ENCODE peak calls at places on chromosomes 11 and 22, in ten cellular contexts. J is GM23338; E is PC-9; P is stomach; X is CD8-positive, alpha-beta T cell; F is left lung; W is ovary; H is Peyer's patch; K is HCT116; Q is heart left ventricle. T is an unnamed sample.
A peak's percentile ranks its signal among the peaks of the same experiment; 100 is the strongest.

GRCh38 chr11:17579451-17579850 is 32.4 kb downstream of the OTOG start:
- DNase-seq in J (no peak), E (no peak), P (peak; percentile 21), X (no peak), F (no peak), W (no peak), H (no peak), K (no peak), Q (no peak), T (no peak)

GRCh38 chr22:43890901-43891331 is 897 bp downstream of the PNPLA5 start:
- DNase-seq in J (peak; percentile 61), E (no peak), P (no peak), X (no peak), F (no peak), W (no peak), H (no peak), K (no peak), Q (no peak), T (no peak)

GRCh38 chr11:123356539-123356938 is 73.5 kb upstream of the GRAMD1B start:
- DNase-seq in J (no peak), E (no peak), P (no peak), X (no peak), F (no peak), W (no peak), H (no peak), K (no peak), Q (no peak), T (no peak)

GRCh38 chr11:115912484-115912945 is 408.3 kb upstream of the CADM1 start:
- DNase-seq in J (peak; percentile 62), E (no peak), P (no peak), X (no peak), F (no peak), W (no peak), H (no peak), K (no peak), Q (no peak), T (peak; percentile 82)

GRCh38 chr11:93116641-93117577 is 80.9 kb downstream of the SLC36A4 start:
- DNase-seq in J (peak; percentile 75), E (peak; percentile 7), P (peak; percentile 48), X (no peak), F (no peak), W (no peak), H (no peak), K (no peak), Q (no peak), T (no peak)

GRCh38 chr22:36328635-36329216 is 59.0 kb downstream of the MYH9 start:
- DNase-seq in J (no peak), E (peak; percentile 64), P (peak; percentile 61), X (peak; percentile 59), F (no peak), W (peak; percentile 67), H (peak; percentile 74), K (no peak), Q (peak; percentile 83), T (peak; percentile 19)

GRCh38 chr11:118634435-118635236 is 27.2 kb downstream of the PHLDB1 start:
- DNase-seq in J (peak; percentile 96), E (no peak), P (peak; percentile 90), X (no peak), F (peak; percentile 90), W (peak; percentile 93), H (peak; percentile 32), K (no peak), Q (peak; percentile 86), T (no peak)

GRCh38 chr11:133896642-133897330 is 51.5 kb upstream of the SPATA19 start:
- DNase-seq in J (no peak), E (no peak), P (peak; percentile 21), X (no peak), F (no peak), W (no peak), H (no peak), K (no peak), Q (no peak), T (no peak)

DNA sequence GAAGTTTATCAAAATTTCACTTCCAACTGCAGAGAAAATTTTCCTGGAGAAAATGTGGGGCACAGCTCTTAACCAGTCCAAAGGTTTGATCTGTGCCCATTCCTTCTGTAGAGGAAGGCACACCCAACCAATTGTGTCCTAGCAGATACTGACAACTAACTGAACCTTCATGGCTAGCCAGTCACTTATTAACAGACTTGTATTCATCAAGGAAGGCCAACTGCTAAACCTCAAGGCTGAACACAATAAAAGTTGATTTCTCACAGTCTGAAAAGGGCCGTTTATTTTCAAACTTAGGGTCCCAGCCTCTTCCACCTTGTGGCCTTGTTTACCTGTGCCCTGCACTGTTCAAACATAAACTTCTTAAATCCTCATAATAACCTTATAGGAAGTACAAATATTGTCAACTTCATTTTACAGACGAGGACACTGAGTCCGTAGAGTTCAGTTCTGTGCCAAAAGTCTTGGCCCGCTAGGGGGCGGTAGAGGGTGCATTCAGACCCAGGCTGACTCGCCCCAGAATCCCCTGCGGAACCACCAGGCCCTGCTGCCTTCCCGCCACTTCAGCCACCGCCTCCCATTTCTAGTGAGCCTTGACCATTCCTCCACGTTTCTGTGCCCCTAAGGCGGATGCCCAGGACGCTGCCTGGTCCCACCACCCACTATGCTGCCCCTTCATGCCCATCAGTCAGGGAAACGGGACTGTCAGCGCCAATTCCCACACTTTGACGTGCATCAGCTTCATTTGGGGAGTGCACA is 19.3 kb downstream of the SYT13 start:
- DNase-seq in J (peak; percentile 87), E (no peak), P (no peak), X (no peak), F (no peak), W (no peak), H (no peak), K (no peak), Q (no peak), T (peak; percentile 30)
- TF ChIP-seq CTCF in J (peak; percentile 89), E (peak; percentile 45), P (no peak), X (no peak), F (no peak), W (no peak), H (no peak), K (peak; percentile 79), Q (no peak), T (peak; percentile 77)

DNA sequence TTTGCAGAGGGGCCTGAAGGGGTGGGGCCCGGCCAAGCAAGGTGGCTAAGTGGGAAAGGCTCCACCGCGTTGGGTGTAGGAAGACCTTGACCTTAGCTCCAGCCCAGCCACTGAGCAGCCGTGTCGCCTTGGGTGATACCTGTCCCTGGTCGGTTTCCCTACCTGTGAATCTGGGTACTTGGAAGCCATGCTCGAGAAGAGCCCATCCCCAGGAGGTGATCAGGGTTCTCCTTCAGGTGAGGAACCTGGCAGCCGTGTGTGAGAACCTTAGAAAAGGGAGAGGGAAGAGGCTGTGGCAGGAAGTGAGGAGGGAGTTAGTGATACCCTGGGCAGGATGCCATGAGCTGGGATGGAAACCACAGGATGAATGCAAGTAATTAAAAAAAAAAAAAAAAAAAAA is 21.6 kb downstream of the PPARA start:
- DNase-seq in J (no peak), E (peak; percentile 71), P (no peak), X (no peak), F (no peak), W (peak; percentile 71), H (no peak), K (peak; percentile 15), Q (peak; percentile 32), T (no peak)
- H3K4me1 ChIP-seq in J (no peaks in the 10 kb centered on the region), E (peaks cover 24% of the 10 kb centered on the region), P (peaks cover 25% of the 10 kb centered on the region), X (peaks cover 6% of the 10 kb centered on the region), F (peaks cover 6% of the 10 kb centered on the region), W (peaks cover 19% of the 10 kb centered on the region), H (peaks cover 27% of the 10 kb centered on the region), K (peaks cover 28% of the 10 kb centered on the region), Q (peaks cover 11% of the 10 kb centered on the region), T (no peaks in the 10 kb centered on the region)

DNA sequence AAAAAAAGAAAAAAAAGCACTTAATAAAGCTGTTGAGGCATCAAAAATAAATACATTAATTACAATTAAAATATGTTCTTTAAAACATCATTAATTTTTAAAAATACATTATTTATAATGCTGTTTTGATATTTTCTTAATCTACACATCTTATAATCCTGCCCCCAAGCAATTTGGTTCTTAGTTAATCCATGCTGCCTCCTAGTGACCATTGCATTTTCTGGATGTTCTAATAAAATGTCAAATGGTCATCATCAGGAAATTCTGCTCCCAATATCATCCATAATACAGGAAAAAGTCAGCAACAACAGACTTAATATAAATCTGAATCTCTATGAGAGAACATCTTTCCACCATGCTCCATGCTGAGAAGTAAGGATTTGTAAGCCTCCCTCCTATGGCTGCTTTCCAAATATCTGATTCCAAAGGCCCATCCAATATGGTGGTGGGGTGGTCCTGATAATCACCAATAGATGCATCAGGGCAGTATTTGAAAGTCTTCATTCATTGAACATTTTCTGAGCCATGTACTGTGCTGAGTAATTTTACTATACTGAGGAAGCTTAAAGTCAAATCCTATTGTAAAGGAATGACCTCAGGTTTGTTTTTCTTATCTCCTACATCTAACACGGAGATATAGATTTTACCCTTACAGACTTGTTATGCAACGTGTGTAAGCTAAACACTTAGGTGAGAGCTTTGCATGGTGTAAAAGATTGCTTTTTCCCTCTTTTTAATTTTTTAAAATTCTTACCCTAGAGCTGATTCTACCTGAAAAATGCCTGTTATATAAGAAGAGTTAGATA is 124.7 kb upstream of the BMAL1 start:
- DNase-seq in J (peak; percentile 37), E (no peak), P (no peak), X (no peak), F (no peak), W (no peak), H (no peak), K (no peak), Q (no peak), T (no peak)
- TF ChIP-seq CTCF in J (peak; percentile 60), E (peak; percentile 48), P (peak; percentile 47), X (no peak), F (no peak), W (no peak), H (no peak), K (peak; percentile 55), Q (peak; percentile 62), T (peak; percentile 39)

GRCh38 chr22:46079093-46079860 is 71.0 kb upstream of the PPARA start:
- DNase-seq in J (no peak), E (no peak), P (peak; percentile 24), X (no peak), F (peak; percentile 59), W (peak; percentile 44), H (no peak), K (no peak), Q (no peak), T (no peak)

GRCh38 chr22:46081831-46082210 is 68.5 kb upstream of the PPARA start:
- DNase-seq in J (no peak), E (no peak), P (peak; percentile 38), X (no peak), F (peak; percentile 42), W (peak; percentile 57), H (no peak), K (no peak), Q (peak; percentile 33), T (no peak)

GRCh38 chr22:46078241-46079092 is 71.9 kb upstream of the PPARA start:
- DNase-seq in J (peak; percentile 57), E (no peak), P (peak; percentile 81), X (no peak), F (peak; percentile 81), W (peak; percentile 75), H (no peak), K (no peak), Q (peak; percentile 89), T (no peak)

GRCh38 chr22:46081036-46081830 is 69.1 kb upstream of the PPARA start:
- DNase-seq in J (no peak), E (no peak), P (peak; percentile 33), X (no peak), F (peak; percentile 69), W (peak; percentile 45), H (no peak), K (no peak), Q (peak; percentile 32), T (no peak)

DNA sequence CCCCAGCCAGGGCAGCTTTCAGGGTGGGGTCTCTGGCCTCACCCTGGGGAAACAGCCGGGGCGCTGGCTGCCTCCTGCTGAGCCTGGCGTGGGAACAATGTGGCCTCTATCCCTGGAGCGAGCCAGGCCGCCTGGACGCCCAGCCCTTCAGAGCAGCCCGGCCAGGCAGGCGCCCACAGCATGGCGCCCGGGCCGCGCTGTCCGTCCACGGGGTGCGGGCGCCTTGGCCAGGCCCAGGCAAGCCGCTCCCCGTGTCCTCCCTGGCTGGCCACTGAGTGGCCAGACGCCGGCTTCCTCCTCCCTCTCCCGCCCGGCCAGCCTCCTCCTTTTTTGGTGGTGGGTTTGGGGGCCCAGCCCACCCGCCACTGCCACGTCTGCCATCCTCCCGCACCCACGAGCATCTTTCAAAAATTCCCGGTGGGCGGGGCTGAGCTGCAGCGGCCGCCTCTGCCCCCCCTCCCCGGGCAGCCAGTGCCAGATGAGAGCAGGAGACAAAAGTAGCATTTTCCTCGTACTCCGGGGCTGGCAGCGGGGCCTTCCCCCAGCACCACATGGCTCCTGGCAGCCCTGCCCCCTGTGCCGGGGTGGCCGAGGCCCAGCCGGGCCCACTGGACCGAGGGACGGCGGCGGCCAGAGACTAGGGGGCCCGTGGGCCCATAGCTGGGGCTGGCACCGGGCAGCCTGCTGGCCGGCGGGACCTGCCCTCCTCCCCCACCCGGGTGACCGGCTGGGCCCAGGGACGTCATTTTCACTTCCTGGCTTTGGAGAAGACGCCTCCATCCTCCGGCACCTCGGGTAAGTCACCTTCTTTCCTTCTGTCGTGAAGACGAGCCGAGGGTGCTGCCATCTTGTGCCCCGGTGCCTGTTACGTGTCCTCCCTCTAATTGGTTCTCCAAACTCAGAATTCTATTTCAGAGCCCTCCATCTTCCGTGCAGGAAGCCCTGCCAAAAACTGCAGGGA is 70.2 kb upstream of the PPARA start:
- DNase-seq in J (no peak), E (no peak), P (peak; percentile 67), X (no peak), F (peak; percentile 80), W (peak; percentile 72), H (no peak), K (no peak), Q (peak; percentile 75), T (no peak)
- H3K4me1 ChIP-seq in J (peaks cover 38% of the 10 kb centered on the region), E (peaks cover 42% of the 10 kb centered on the region), P (peaks cover 93% of the 10 kb centered on the region), X (peaks cover 2% of the 10 kb centered on the region), F (peaks cover 44% of the 10 kb centered on the region), W (peaks cover 14% of the 10 kb centered on the region), H (peaks cover 92% of the 10 kb centered on the region), K (peaks cover 89% of the 10 kb centered on the region), Q (peaks cover 27% of the 10 kb centered on the region), T (no peaks in the 10 kb centered on the region)